ENCODE peak calls at places on chromosomes 12 and 14, in ten cellular contexts. G is choroid plexus epithelial cell, X is A549, S is mucosa of descending colon, T is psoas muscle, E is endothelial cell, A is right lobe of liver, Y is MCF 10A, Z is GM23338, W is osteoblast. J is an unnamed sample.

GRCh38 chr14:83196235-83196634 is 1662.6 kb upstream of the SEL1L start:
- DNase-seq in G (peak), X (no peak), S (no peak), T (no peak), E (no peak), A (no peak), Y (peak), Z (no peak), W (no peak), J (peak)

GRCh38 chr14:83874662-83875061 is 1655.3 kb upstream of the FLRT2 start:
- DNase-seq in G (no peak), X (no peak), S (no peak), T (no peak), E (no peak), A (no peak), Y (no peak), Z (no peak), W (no peak), J (no peak)

GRCh38 chr14:58739674-58740073 is 101.9 kb downstream of the DACT1 start:
- DNase-seq in G (no peak), X (no peak), S (no peak), T (no peak), E (no peak), A (no peak), Y (no peak), Z (no peak), W (no peak), J (no peak)

GRCh38 chr14:68638056-68638816 is 154.6 kb downstream of the ZFP36L1 start:
- DNase-seq in G (no peak), X (no peak), S (no peak), T (no peak), E (no peak), A (no peak), Y (no peak), Z (no peak), W (no peak), J (no peak)

GRCh38 chr12:65858831-65859230 is 34.5 kb downstream of the HMGA2 start:
- DNase-seq in G (peak), X (no peak), S (no peak), T (no peak), E (no peak), A (no peak), Y (no peak), Z (no peak), W (peak), J (peak)

GRCh38 chr12:80815351-80815750 is 98.6 kb downstream of the MYF5 start:
- DNase-seq in G (no peak), X (no peak), S (no peak), T (no peak), E (no peak), A (no peak), Y (no peak), Z (no peak), W (no peak), J (no peak)

GRCh38 chr12:113850309-113851056 is 115.6 kb downstream of the RBM19 start:
- DNase-seq in G (peak), X (no peak), S (no peak), T (peak), E (no peak), A (no peak), Y (no peak), Z (no peak), W (peak), J (no peak)

GRCh38 chr12:49951411-49952105 is 1.0 kb downstream of the AQP2 start:
- DNase-seq in G (no peak), X (no peak), S (no peak), T (no peak), E (no peak), A (no peak), Y (no peak), Z (no peak), W (peak), J (no peak)

GRCh38 chr12:6666211-6666610 is 3.3 kb upstream of the ING4 start:
- DNase-seq in G (peak), X (no peak), S (no peak), T (no peak), E (no peak), A (no peak), Y (no peak), Z (no peak), W (no peak), J (no peak)

GRCh38 chr12:69046372-69046771 is 113.4 kb upstream of the CPM start:
- DNase-seq in G (no peak), X (no peak), S (no peak), T (no peak), E (no peak), A (no peak), Y (no peak), Z (no peak), W (no peak), J (no peak)

GRCh38 chr14:104333903-104334811 is 195.8 kb downstream of the KIF26A start:
- DNase-seq in G (no peak), X (no peak), S (no peak), T (no peak), E (no peak), A (no peak), Y (no peak), Z (no peak), W (peak), J (no peak)

DNA sequence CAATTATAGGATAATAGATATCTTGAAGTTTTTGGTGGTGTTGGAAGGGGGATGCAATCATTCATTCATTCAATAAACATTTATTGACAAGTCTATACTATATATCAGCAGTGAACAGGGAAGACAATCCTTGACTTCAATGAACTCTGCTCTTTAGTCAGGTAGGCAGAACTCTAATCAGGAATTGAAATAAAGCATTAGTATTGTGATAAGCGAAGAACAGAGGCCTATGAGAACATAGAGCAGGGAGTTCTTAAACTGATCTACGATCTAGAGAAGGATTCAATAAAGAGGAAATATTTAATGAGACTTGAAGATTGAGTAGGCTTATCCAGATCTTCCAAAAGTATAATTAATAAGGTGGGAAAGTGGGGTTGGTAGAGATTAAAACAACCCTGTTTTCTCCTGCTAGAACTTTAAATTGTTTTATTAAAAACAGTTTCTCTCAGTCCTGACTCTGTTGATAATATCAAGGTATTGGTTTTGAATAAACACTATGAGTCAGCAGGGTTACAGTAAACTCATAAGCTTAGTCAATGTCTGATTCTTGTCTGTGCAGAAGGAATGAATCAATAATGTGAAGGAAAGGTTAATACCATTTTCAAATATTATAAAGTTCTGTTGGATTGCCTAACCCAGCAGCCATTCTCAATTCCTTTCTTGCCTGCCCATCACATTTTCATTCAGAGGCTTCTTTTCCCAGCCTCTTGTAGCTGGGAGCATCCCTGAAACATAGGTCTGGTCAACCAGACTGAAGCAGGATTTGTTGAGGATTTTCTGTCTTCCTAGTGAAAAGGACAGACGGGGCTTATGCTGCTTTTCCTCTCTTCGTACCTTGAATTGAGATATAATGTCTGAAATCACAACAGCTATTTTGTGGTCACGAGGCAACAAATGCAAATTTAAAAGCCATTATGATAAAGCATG is 38.9 kb upstream of the KTN1 start:
- DNase-seq in G (peak), X (no peak), S (no peak), T (no peak), E (no peak), A (no peak), Y (no peak), Z (no peak), W (no peak), J (peak)
- TF ChIP-seq CTCF in G (no peak), X (no peak), S (no peak), T (no peak), E (no peak), A (no peak), Y (no peak), Z (no peak), W (no peak), J (no peak)

DNA sequence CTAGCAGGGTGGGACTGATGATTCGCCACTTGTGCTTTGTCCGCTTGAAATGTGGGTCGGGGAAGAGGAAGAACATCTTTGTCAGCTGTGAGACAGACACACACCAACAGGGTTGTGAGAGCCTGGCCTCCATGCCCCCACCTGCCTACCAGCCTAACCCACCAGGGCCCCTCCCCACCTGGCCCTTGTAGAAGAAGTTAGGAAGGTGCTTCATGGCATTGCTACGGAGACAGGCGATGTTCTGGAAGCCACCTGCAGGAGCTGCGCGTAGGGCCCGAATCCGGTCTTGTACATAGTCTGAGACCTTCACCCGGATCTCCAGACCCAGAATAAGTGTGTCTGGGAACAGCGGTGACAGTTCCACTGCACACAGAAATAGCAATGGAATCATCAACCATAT is 2.3 kb downstream of the METTL1 start:
- DNase-seq in G (no peak), X (no peak), S (no peak), T (no peak), E (no peak), A (no peak), Y (no peak), Z (no peak), W (no peak), J (no peak)
- TF ChIP-seq CTCF in G (no peak), X (no peak), S (no peak), T (no peak), E (no peak), A (no peak), Y (no peak), Z (no peak), W (no peak), J (no peak)

GRCh38 chr12:58922849-58923248 is 2.5 kb upstream of the LRIG3 start:
- DNase-seq in G (peak), X (no peak), S (no peak), T (no peak), E (no peak), A (no peak), Y (peak), Z (no peak), W (no peak), J (peak)
- TF ChIP-seq CTCF in G (no peak), X (no peak), S (no peak), T (no peak), E (no peak), A (no peak), Y (no peak), Z (no peak), W (no peak), J (no peak)

DNA sequence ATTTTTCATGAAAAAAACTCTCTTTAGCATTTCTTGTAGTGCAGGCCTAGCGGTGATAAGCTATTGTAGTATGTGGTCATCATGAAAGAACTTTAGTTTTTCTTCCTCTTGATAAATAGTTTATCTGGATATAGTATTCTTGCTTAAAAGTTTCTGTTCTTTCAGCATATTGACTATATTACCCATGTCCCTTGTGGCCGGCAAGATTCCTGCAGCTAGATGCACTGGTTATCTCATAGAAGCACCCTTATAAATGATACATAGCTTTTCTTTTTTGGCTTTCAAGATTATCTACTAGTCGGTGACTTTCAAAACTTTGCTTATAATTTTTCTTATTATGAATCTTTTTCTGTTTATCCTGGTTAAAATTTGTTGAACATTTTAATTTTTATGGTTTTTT is 234.8 kb downstream of the ALG10 start:
- DNase-seq in G (no peak), X (no peak), S (no peak), T (no peak), E (no peak), A (no peak), Y (no peak), Z (peak), W (no peak), J (no peak)
- TF ChIP-seq CTCF in G (no peak), X (no peak), S (no peak), T (no peak), E (no peak), A (no peak), Y (no peak), Z (peak), W (no peak), J (no peak)

DNA sequence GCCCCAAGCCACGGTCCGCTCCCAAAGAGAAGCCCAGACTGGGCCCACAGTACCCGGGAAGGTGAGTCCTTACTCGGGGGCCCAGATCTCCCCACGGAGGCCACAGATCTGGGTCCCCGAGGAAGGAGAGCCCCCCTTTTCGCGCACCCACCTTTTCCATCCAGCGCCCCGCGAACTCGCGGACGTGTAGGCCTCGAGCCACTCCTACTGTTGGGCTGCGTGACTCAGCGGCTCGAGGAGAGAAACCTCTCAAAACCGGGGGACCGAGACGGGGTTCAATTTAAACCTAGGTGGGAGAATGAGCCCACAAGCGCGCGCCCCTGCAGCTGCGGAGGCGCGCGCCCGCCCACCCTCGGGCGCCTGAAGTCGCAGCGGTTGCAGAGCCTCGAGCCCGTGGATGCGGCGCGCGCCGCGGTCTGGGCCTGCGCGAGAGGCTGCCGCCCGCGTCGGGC is 6.3 kb downstream of the SIX6 start:
- DNase-seq in G (no peak), X (no peak), S (no peak), T (peak), E (peak), A (no peak), Y (no peak), Z (peak), W (no peak), J (no peak)
- TF ChIP-seq CTCF in G (no peak), X (no peak), S (no peak), T (no peak), E (peak), A (no peak), Y (no peak), Z (no peak), W (no peak), J (no peak)

GRCh38 chr12:720231-720941 is 32.0 kb upstream of the WNK1 start:
- DNase-seq in G (no peak), X (no peak), S (no peak), T (no peak), E (no peak), A (no peak), Y (no peak), Z (no peak), W (no peak), J (no peak)
- TF ChIP-seq CTCF in G (no peak), X (no peak), S (no peak), T (no peak), E (no peak), A (no peak), Y (no peak), Z (no peak), W (no peak), J (no peak)

GRCh38 chr14:100268591-100269207 is 29.8 kb downstream of the YY1 start:
- DNase-seq in G (peak), X (no peak), S (no peak), T (no peak), E (no peak), A (no peak), Y (no peak), Z (no peak), W (peak), J (no peak)

GRCh38 chr14:100267990-100268389 is 29.0 kb downstream of the YY1 start:
- DNase-seq in G (no peak), X (no peak), S (no peak), T (no peak), E (no peak), A (no peak), Y (no peak), Z (no peak), W (no peak), J (no peak)

GRCh38 chr14:100275214-100275613 is 31.0 kb downstream of the SLC25A29 start:
- DNase-seq in G (no peak), X (no peak), S (no peak), T (no peak), E (no peak), A (no peak), Y (no peak), Z (peak), W (no peak), J (no peak)

GRCh38 chr14:100274250-100274649 is 32.0 kb downstream of the SLC25A29 start:
- DNase-seq in G (no peak), X (no peak), S (no peak), T (no peak), E (no peak), A (no peak), Y (no peak), Z (no peak), W (no peak), J (no peak)

GRCh38 chr14:100271247-100271939 is 32.4 kb downstream of the YY1 start:
- DNase-seq in G (peak), X (no peak), S (no peak), T (no peak), E (no peak), A (no peak), Y (peak), Z (peak), W (peak), J (peak)
- TF ChIP-seq CTCF in G (peak), X (peak), S (no peak), T (no peak), E (peak), A (peak), Y (peak), Z (peak), W (peak), J (peak)

DNA sequence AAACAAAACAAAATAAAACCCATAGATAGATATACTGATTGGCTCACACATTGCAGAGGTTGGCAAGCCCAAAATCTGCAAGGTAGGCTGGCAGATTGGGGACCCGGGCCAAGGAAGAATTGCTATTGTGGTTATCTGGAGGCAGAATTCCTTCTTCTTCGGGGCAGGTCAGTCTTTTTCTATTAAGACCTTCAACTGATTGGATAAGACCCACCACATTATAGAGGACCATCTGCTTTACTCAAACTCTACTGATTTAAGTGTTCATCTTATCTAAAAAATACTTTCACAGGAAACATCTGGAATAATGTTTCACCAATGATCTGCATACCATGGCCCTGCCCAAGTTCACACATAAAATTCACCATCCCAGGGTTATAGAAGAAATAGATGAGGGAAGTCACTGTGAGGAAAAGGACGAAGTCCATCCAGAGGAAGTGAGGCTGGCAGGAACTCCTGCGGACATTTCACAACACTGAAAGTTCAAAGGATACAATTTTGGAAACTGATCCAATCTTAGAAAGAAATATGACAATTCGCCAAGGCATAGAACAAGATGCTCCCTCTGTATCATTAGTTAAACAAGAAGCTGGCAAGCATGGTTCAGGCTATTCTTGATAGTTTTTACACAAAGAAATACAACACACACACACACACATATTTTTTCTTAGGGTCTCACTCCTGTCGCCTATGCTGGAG is 127.6 kb upstream of the MED13L start:
- DNase-seq in G (no peak), X (no peak), S (no peak), T (no peak), E (no peak), A (no peak), Y (no peak), Z (no peak), W (no peak), J (no peak)
- TF ChIP-seq CTCF in G (no peak), X (no peak), S (no peak), T (no peak), E (no peak), A (no peak), Y (no peak), Z (no peak), W (no peak), J (no peak)

GRCh38 chr12:14938301-14938700 is at the start of gene ERP27:
- DNase-seq in G (no peak), X (no peak), S (no peak), T (no peak), E (no peak), A (no peak), Y (no peak), Z (no peak), W (no peak), J (no peak)

GRCh38 chr12:14946856-14947255 is 8.5 kb upstream of the ERP27 start:
- DNase-seq in G (no peak), X (no peak), S (no peak), T (no peak), E (no peak), A (no peak), Y (no peak), Z (no peak), W (peak), J (peak)

GRCh38 chr12:14941369-14941768 is 3.0 kb upstream of the ERP27 start:
- DNase-seq in G (no peak), X (no peak), S (no peak), T (no peak), E (no peak), A (no peak), Y (no peak), Z (no peak), W (no peak), J (no peak)

GRCh38 chr12:14946162-14946561 is 7.8 kb upstream of the ERP27 start:
- DNase-seq in G (peak), X (no peak), S (no peak), T (no peak), E (no peak), A (no peak), Y (no peak), Z (no peak), W (no peak), J (no peak)

GRCh38 chr12:14942532-14942931 is 4.2 kb upstream of the ERP27 start:
- DNase-seq in G (no peak), X (no peak), S (no peak), T (no peak), E (no peak), A (no peak), Y (no peak), Z (no peak), W (no peak), J (no peak)
- TF ChIP-seq CTCF in G (no peak), X (no peak), S (no peak), T (no peak), E (no peak), A (no peak), Y (no peak), Z (no peak), W (no peak), J (no peak)

J was measured in bronchial epithelial cell.